ENCODE peak calls at places on chromosomes 1 and 21, in five cellular contexts. Z, K, J, X and S are unnamed samples.

GRCh38 chr1:182170941-182171461 is 109.5 kb upstream of the ZNF648 start:
- DNase-seq in Z (peak), K (no peak), J (no peak), X (no peak), S (no peak)

GRCh38 chr21:41344146-41344545 is 17.7 kb upstream of the MX2 start:
- DNase-seq in Z (no peak), K (no peak), J (no peak), X (no peak), S (no peak)

GRCh38 chr1:164682570-164682969 is 123.6 kb downstream of the PBX1 start:
- DNase-seq in Z (no peak), K (no peak), J (no peak), X (no peak), S (peak)

GRCh38 chr1:150053911-150054310 is 13.7 kb upstream of the VPS45 start:
- DNase-seq in Z (no peak), K (no peak), J (no peak), X (no peak), S (no peak)

GRCh38 chr21:32207096-32207716 is 71.6 kb downstream of the MIS18A start:
- DNase-seq in Z (no peak), K (no peak), J (no peak), X (no peak), S (no peak)

GRCh38 chr1:80846966-80847365 is 953.8 kb upstream of the ADGRL2 start:
- DNase-seq in Z (no peak), K (no peak), J (peak), X (no peak), S (no peak)

GRCh38 chr1:164311376-164311775 is 247.6 kb upstream of the PBX1 start:
- DNase-seq in Z (no peak), K (no peak), J (no peak), X (peak), S (no peak)

GRCh38 chr1:22024485-22025367 is 23.3 kb downstream of the CELA3A start:
- DNase-seq in Z (peak), K (peak), J (peak), X (peak), S (peak)

GRCh38 chr1:204093421-204093717 is 20.5 kb downstream of the SOX13 start:
- DNase-seq in Z (no peak), K (peak), J (no peak), X (no peak), S (peak)

GRCh38 chr1:1361982-1362423 is 3.6 kb upstream of the MXRA8 start:
- DNase-seq in Z (peak), K (peak), J (peak), X (peak), S (no peak)

GRCh38 chr1:51558375-51558924 is 39.4 kb upstream of the EPS15 start:
- DNase-seq in Z (no peak), K (no peak), J (no peak), X (peak), S (no peak)

GRCh38 chr1:46062651-46063319 is 69.6 kb downstream of the PIK3R3 start:
- DNase-seq in Z (no peak), K (peak), J (no peak), X (no peak), S (peak)

GRCh38 chr1:115115521-115116161 is 26.3 kb upstream of the TSPAN2 start:
- DNase-seq in Z (no peak), K (no peak), J (no peak), X (no peak), S (no peak)

GRCh38 chr1:228835456-228835855 is 100.2 kb downstream of the RHOU start:
- DNase-seq in Z (no peak), K (no peak), J (no peak), X (no peak), S (no peak)

GRCh38 chr1:62539028-62539447 is 58.3 kb upstream of the ANGPTL3 start:
- DNase-seq in Z (no peak), K (no peak), J (no peak), X (peak), S (no peak)

GRCh38 chr1:231160851-231161710 is 777 bp upstream of the TRIM67 start:
- DNase-seq in Z (peak), K (no peak), J (no peak), X (no peak), S (no peak)

GRCh38 chr1:85240174-85240601 is 19.3 kb downstream of the C1orf52 start:
- DNase-seq in Z (no peak), K (no peak), J (no peak), X (peak), S (no peak)

GRCh38 chr1:1088036-1088800 is 14.1 kb upstream of the RNF223 start:
- DNase-seq in Z (no peak), K (no peak), J (no peak), X (no peak), S (no peak)

GRCh38 chr1:171985639-171986038 is 144.3 kb downstream of the DNM3 start:
- DNase-seq in Z (peak), K (no peak), J (no peak), X (no peak), S (peak)

GRCh38 chr1:203584040-203584439 is 42.6 kb upstream of the ATP2B4 start:
- DNase-seq in Z (no peak), K (no peak), J (no peak), X (peak), S (no peak)

GRCh38 chr1:117753232-117753631 is 147.4 kb downstream of the TENT5C start:
- DNase-seq in Z (no peak), K (peak), J (no peak), X (no peak), S (no peak)

GRCh38 chr21:33441489-33442477 is 38.0 kb downstream of the TMEM50B start:
- DNase-seq in Z (no peak), K (peak), J (peak), X (peak), S (peak)

GRCh38 chr1:3651939-3652537 is at the start of gene TP73:
- DNase-seq in Z (no peak), K (no peak), J (no peak), X (peak), S (no peak)

GRCh38 chr1:116179886-116180474 is 68.8 kb downstream of the MAB21L3 start:
- DNase-seq in Z (no peak), K (peak), J (no peak), X (no peak), S (peak)

GRCh38 chr1:62382581-62382980 is 54.3 kb upstream of the USP1 start:
- DNase-seq in Z (no peak), K (no peak), J (no peak), X (no peak), S (no peak)

GRCh38 chr1:208600456-208600855 is 356.3 kb upstream of the PLXNA2 start:
- DNase-seq in Z (no peak), K (no peak), J (no peak), X (no peak), S (no peak)

GRCh38 chr1:194295690-194296089 is 1109.3 kb upstream of the B3GALT2 start:
- DNase-seq in Z (no peak), K (peak), J (no peak), X (peak), S (peak)

GRCh38 chr1:151715726-151716404 is 738 bp downstream of the CELF3 start:
- DNase-seq in Z (no peak), K (no peak), J (no peak), X (no peak), S (no peak)

GRCh38 chr1:11229178-11229577 is 33.2 kb downstream of the MTOR start:
- DNase-seq in Z (no peak), K (no peak), J (no peak), X (no peak), S (no peak)

GRCh38 chr1:111141803-111142202 is 1.8 kb downstream of the CEPT1 start:
- DNase-seq in Z (no peak), K (no peak), J (no peak), X (no peak), S (peak)

GRCh38 chr1:59604191-59604590 is 210.6 kb upstream of the HOOK1 start:
- DNase-seq in Z (no peak), K (no peak), J (no peak), X (no peak), S (no peak)

GRCh38 chr1:63969461-63969893 is 195.7 kb downstream of the ROR1 start:
- DNase-seq in Z (no peak), K (no peak), J (no peak), X (no peak), S (no peak)

GRCh38 chr21:38083534-38083933 is 167.3 kb upstream of the KCNJ6 start:
- DNase-seq in Z (no peak), K (no peak), J (no peak), X (no peak), S (no peak)

GRCh38 chr1:160082487-160082886 is 1.1 kb downstream of the KCNJ9 start:
- DNase-seq in Z (no peak), K (no peak), J (no peak), X (no peak), S (no peak)

GRCh38 chr1:109837852-109838570 is 72.6 kb upstream of the CSF1 start:
- DNase-seq in Z (no peak), K (no peak), J (no peak), X (no peak), S (no peak)

GRCh38 chr1:154430903-154431302 is 25.8 kb downstream of the IL6R start:
- DNase-seq in Z (peak), K (no peak), J (no peak), X (peak), S (peak)

GRCh38 chr1:40743452-40743851 is 40.1 kb upstream of the KCNQ4 start:
- DNase-seq in Z (no peak), K (no peak), J (no peak), X (no peak), S (no peak)

GRCh38 chr1:40740039-40740991 is 43.3 kb upstream of the KCNQ4 start:
- DNase-seq in Z (peak), K (peak), J (no peak), X (no peak), S (peak)

GRCh38 chr1:40742363-40743061 is 41.1 kb upstream of the KCNQ4 start:
- DNase-seq in Z (no peak), K (no peak), J (no peak), X (no peak), S (no peak)

GRCh38 chr1:40739455-40740008 is 44.1 kb upstream of the KCNQ4 start:
- DNase-seq in Z (no peak), K (no peak), J (no peak), X (no peak), S (no peak)

GRCh38 chr1:40740992-40741736 is 42.4 kb upstream of the KCNQ4 start:
- DNase-seq in Z (no peak), K (no peak), J (no peak), X (no peak), S (no peak)
- H3K27ac ChIP-seq in Z (no peak), K (no peak), J (no peak), X (peak), S (no peak)

GRCh38 chr1:77392486-77392885 is 110.7 kb downstream of the AK5 start:
- DNase-seq in Z (no peak), K (no peak), J (no peak), X (no peak), S (no peak)
- H3K4me3 ChIP-seq in Z (no peak), K (no peak), J (no peak), X (no peak), S (no peak)

GRCh38 chr1:61254629-61255323 is 172.4 kb downstream of the NFIA start:
- DNase-seq in Z (peak), K (peak), J (no peak), X (peak), S (peak)

GRCh38 chr1:61261585-61261984 is 179.2 kb downstream of the NFIA start:
- DNase-seq in Z (peak), K (no peak), J (no peak), X (no peak), S (no peak)

GRCh38 chr1:61263905-61264824 is 181.8 kb downstream of the NFIA start:
- DNase-seq in Z (no peak), K (no peak), J (no peak), X (no peak), S (no peak)

GRCh38 chr1:61255324-61255703 is 173.0 kb downstream of the NFIA start:
- DNase-seq in Z (no peak), K (no peak), J (no peak), X (peak), S (no peak)

GRCh38 chr1:61259379-61260148 is 177.2 kb downstream of the NFIA start:
- DNase-seq in Z (no peak), K (no peak), J (no peak), X (peak), S (no peak)
- H3K27ac ChIP-seq in Z (peak), K (no peak), J (no peak), X (no peak), S (no peak)

GRCh38 chr1:184036517-184036949 is 995 bp downstream of the COLGALT2 start:
- DNase-seq in Z (peak), K (no peak), J (no peak), X (peak), S (no peak)

GRCh38 chr1:184039126-184039525 is 1.6 kb upstream of the COLGALT2 start:
- DNase-seq in Z (no peak), K (no peak), J (no peak), X (no peak), S (no peak)

GRCh38 chr1:184035719-184036516 is 1.6 kb downstream of the COLGALT2 start:
- DNase-seq in Z (no peak), K (no peak), J (no peak), X (no peak), S (no peak)

GRCh38 chr1:184034761-184035379 is 2.7 kb downstream of the COLGALT2 start:
- DNase-seq in Z (no peak), K (no peak), J (no peak), X (no peak), S (no peak)

DNA sequence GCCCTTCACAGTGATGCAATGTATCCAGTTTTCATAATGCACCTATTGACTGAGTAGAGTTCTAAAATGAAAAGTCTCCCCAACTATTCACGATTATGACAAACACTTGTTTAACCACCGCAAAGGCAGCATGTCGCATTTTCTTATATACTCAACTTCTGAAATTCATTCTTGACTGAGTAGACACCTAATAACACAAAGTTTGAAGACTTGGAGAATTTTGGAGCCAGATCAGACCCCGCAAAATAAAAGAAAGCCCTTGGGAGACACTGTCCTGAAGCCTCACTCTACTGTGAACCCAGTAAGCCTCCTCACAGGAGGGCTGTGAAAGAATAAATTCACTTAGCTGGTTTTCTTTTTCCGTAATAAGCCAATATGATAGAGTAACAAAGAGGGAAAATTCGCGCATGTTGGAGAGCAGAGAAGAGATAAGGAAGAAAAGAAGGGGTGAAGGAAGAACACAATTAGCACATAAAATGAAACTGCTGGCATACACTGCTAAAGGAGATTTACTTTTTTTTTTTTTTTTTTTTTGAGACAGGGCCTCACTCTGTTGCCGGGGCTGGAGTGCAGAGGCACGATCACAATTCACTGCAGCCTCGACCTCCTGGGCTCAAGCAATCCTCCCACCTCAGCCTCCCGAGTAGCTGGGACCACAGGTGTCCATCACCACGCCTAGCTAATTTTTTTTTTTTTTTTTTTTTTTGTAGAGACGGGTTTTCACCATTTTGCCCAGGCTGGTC is 492 bp upstream of the COLGALT2 start:
- DNase-seq in Z (no peak), K (no peak), J (no peak), X (no peak), S (no peak)
- H3K4me3 ChIP-seq in Z (peak), K (no peak), J (peak), X (peak), S (no peak)

GRCh38 chr1:119631433-119632102 is 16.5 kb downstream of the ZNF697 start:
- DNase-seq in Z (peak), K (peak), J (peak), X (peak), S (peak)
- H3K27ac ChIP-seq in Z (peak), K (no peak), J (peak), X (no peak), S (no peak)

DNA sequence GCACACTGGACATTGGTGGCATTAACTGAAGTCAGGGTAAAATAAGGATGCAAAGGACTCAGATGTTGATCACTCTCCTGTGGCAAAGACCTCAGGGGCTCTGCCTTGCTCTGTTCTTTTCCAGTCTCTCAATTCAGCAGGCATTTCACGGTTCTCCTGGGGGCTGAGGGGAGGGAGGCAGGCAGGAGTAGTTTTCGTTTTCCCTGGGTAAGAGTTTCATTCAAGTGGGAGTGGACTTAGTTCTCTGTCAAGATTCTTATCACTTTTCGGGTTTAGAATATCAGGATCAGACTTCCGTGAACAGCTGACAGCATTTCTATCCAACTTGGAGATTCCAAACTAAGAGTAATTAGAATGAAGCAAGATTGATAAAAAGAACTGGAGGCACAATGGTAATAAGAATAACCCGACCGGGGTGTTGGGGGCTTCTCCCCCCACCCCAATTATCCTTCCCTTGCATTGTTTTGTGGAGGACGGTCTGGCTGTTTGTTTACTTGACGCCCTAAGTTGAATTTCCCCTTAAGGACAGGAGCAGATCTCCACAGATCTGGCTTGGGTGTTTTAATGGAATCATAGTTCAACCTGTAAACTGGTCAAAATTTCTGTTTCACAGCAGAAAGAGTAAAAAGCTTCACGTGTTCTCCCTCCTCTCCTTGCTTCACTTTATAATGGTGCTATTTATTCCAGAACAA is 2.4 kb upstream of the ATF3 start:
- DNase-seq in Z (no peak), K (no peak), J (no peak), X (no peak), S (peak)
- H3K4me3 ChIP-seq in Z (peak), K (peak), J (no peak), X (no peak), S (no peak)

GRCh38 chr21:39105341-39105765 is 77.9 kb downstream of the PSMG1 start:
- DNase-seq in Z (no peak), K (no peak), J (no peak), X (no peak), S (no peak)

GRCh38 chr21:39105836-39106235 is 77.4 kb downstream of the PSMG1 start:
- DNase-seq in Z (no peak), K (no peak), J (no peak), X (no peak), S (no peak)

GRCh38 chr21:39104911-39105310 is 78.3 kb downstream of the PSMG1 start:
- DNase-seq in Z (no peak), K (no peak), J (no peak), X (no peak), S (no peak)

GRCh38 chr21:39106881-39107462 is 76.3 kb downstream of the PSMG1 start:
- DNase-seq in Z (no peak), K (no peak), J (no peak), X (no peak), S (no peak)

DNA sequence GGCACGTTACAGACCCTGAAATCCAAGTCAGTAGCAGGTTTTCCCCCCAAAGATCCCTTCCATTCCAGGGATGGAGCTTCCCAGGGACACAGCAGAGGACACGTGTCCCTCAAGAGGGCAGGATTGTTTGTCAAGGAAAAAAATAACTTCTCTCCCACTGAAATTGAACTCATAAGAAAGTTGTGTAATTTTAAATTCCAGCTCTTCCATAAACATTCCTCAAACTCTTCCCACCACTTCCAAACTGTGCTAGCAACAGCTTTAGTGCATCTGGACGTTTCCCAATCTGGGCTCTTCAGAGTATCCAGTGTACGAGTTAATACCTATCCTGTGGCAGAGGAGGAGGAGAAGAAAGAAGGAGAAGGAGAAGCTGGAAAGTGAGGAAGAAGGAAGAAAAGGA is 79.6 kb downstream of the PSMG1 start:
- DNase-seq in Z (no peak), K (no peak), J (no peak), X (peak), S (no peak)
- H3K27ac ChIP-seq in Z (no peak), K (no peak), J (no peak), X (no peak), S (no peak)